ENCODE peak calls at places on chromosomes 16 and 17, in six cellular contexts. S, Y, X, M, V and G are unnamed samples.
A peak's percentile ranks its signal among the peaks of the same experiment; 100 is the strongest.

GRCh38 chr17:66343531-66344078 is 41.2 kb downstream of the PRKCA start:
- DNase-seq in X (no peak), V (no peak), M (no peak), S (no peak), Y (no peak), G (no peak)

GRCh38 chr17:80720624-80721577 is 176.3 kb downstream of the RPTOR start:
- DNase-seq in Y (peak; percentile 31), X (peak; percentile 20), V (no peak), M (no peak), S (no peak), G (no peak)

GRCh38 chr17:83055911-83056582 is 23.4 kb upstream of the METRNL start:
- DNase-seq in Y (peak; percentile 34), X (no peak), S (peak; percentile 99), V (no peak), M (peak; percentile 39), G (no peak)

GRCh38 chr16:24701521-24701951 is 27.9 kb upstream of the TNRC6A start:
- DNase-seq in S (no peak), X (no peak), V (no peak), M (no peak), Y (peak; percentile 67), G (no peak)

GRCh38 chr17:17114592-17115225 is 72.5 kb downstream of the MPRIP start:
- DNase-seq in S (peak; percentile 94), V (no peak), M (no peak), Y (no peak), X (no peak), G (no peak)

GRCh38 chr16:85525464-85526117 is 87.5 kb upstream of the GSE1 start:
- DNase-seq in S (no peak), M (no peak), Y (no peak), X (no peak), V (no peak), G (no peak)

GRCh38 chr16:54098247-54098646 is 188.3 kb downstream of the IRX3 start:
- DNase-seq in V (no peak), X (no peak), S (no peak), M (no peak), Y (no peak), G (no peak)

GRCh38 chr17:56890390-56890789 is 23.5 kb downstream of the TRIM25 start:
- DNase-seq in M (no peak), V (no peak), S (no peak), X (no peak), Y (no peak), G (no peak)

GRCh38 chr16:66516172-66516807 is 33.6 kb downstream of the TK2 start:
- DNase-seq in V (no peak), Y (no peak), M (no peak), S (peak; percentile 87), X (no peak), G (no peak)

GRCh38 chr17:74214642-74215331 is 1.4 kb downstream of the TTYH2 start:
- DNase-seq in X (no peak), S (peak; percentile 57), Y (no peak), V (peak; percentile 46), M (no peak), G (no peak)

GRCh38 chr17:72188801-72189200 is 68.0 kb downstream of the SOX9 start:
- DNase-seq in X (no peak), V (no peak), S (no peak), Y (no peak), M (no peak), G (no peak)

GRCh38 chr17:80430446-80431245 is 15.7 kb downstream of the ENDOV start:
- DNase-seq in M (no peak), X (no peak), V (no peak), Y (no peak), S (peak; percentile 78), G (no peak)

GRCh38 chr17:65365209-65365608 is 196.2 kb downstream of the AXIN2 start:
- DNase-seq in S (no peak), Y (no peak), V (no peak), M (no peak), X (no peak), G (peak; percentile 29)

GRCh38 chr17:29273924-29274323 is 20.0 kb downstream of the NUFIP2 start:
- DNase-seq in Y (no peak), S (no peak), M (no peak), V (no peak), X (no peak), G (no peak)

GRCh38 chr16:25097304-25097988 is 14.1 kb upstream of the LCMT1 start:
- DNase-seq in S (peak; percentile 52), Y (no peak), V (no peak), M (no peak), X (no peak), G (no peak)

GRCh38 chr16:28326881-28327610 is 34.7 kb downstream of the SBK1 start:
- DNase-seq in Y (peak; percentile 68), S (peak; percentile 95), M (no peak), X (no peak), V (peak; percentile 51), G (no peak)

GRCh38 chr17:60134396-60135159 is 15.2 kb upstream of the CA4 start:
- DNase-seq in S (peak; percentile 56), M (peak; percentile 10), Y (no peak), X (no peak), V (no peak), G (no peak)

GRCh38 chr16:21159281-21159951 is 942 bp downstream of the LDAF1 start:
- DNase-seq in V (peak; percentile 49), X (no peak), S (peak; percentile 52), Y (peak; percentile 69), M (peak; percentile 55), G (no peak)

GRCh38 chr16:23408242-23409201 is 44.5 kb downstream of the COG7 start:
- DNase-seq in X (no peak), Y (no peak), V (peak; percentile 38), S (peak; percentile 91), M (peak; percentile 42), G (no peak)

GRCh38 chr17:16371742-16372141 is 9.1 kb upstream of the UBB start:
- DNase-seq in V (no peak), M (no peak), X (no peak), Y (no peak), S (no peak), G (no peak)

GRCh38 chr16:13076878-13077277 is 175.5 kb downstream of the SHISA9 start:
- DNase-seq in Y (no peak), S (no peak), V (no peak), M (no peak), X (no peak), G (no peak)

GRCh38 chr17:19306160-19307111 is 56.1 kb downstream of the B9D1 start:
- DNase-seq in Y (no peak), S (no peak), V (no peak), X (no peak), M (no peak), G (no peak)

DNA sequence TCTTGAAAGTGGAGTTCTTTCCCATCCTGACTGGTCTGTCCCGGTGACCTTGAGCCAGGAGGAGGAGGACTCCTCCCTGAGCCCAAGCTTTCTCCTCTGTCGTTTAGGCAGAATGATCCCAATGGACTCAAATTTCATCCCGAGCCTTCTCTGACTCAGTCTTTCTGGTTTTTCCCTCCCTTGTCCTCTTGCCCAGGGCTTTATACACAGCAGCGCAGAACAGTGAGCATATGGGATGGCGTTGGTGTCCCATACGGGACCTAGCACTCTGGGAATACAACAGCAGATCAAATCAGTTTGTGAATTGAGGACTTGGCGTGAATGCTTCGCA is 950 bp upstream of the XYLT1 start:
- DNase-seq in X (no peak), M (no peak), Y (no peak), V (no peak), S (peak; percentile 92), G (no peak)
- TF ChIP-seq CTCF in X (no peak), M (no peak), Y (no peak), V (no peak), S (no peak), G (no peak)

DNA sequence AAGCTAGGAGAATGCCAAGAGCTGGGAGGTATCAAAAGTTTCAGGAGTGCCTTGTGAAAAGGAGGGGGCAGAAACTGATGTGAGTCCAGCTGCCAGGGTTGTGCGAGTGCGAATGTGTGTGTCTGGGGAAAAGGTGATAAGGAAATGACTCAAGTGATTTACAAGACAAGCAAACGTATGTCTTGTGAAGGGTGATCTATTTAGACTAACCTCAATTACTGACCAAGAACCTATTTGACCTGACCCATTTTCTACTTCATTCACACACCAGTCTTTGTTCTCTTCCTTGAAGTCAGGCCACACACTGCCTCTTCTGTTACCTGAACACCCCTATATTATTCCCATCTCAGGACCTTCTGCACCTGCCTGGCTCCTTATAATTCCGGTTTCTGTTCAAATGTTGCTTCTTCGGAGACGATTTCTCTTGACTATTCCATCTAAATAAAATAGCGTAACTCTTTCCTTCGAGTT is 1.0 kb downstream of the GDE1 start:
- DNase-seq in V (no peak), S (no peak), X (peak; percentile 20), M (no peak), Y (peak; percentile 54), G (no peak)
- H3K27ac ChIP-seq in V (peak overlapping the region; percentile 88), S (peak overlapping the region; percentile 86), X (peak overlapping the region; percentile 91), M (peak overlapping the region; percentile 91), Y (peak overlapping the region; percentile 76), G (peak overlapping the region; percentile 88)

GRCh38 chr16:26791166-26791565 is 275.6 kb upstream of the C16orf82 start:
- DNase-seq in X (no peak), V (no peak), S (no peak), Y (no peak), M (no peak), G (no peak)

DNA sequence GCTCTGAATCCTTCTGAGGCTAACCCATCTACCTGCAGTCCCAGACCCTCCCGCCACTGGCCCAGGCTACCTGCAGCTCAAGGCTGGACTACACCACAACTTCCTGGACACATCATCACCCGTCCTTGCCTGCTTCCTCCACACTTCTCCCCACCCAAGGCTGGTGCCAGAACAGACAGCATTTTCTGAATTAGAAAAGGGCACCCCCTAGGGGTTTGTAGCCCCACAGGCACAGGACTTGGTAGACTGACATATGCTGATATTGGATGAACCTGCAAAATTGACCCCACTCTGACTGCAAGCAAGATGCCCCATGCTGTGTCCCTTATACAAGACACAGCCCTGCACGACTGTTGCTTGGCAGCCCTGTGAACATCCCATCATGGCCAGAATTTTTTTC is 271.5 kb upstream of the C16orf82 start:
- DNase-seq in X (no peak), M (no peak), S (no peak), Y (no peak), V (no peak), G (no peak)
- TF ChIP-seq CTCF in X (no peak), M (no peak), S (no peak), Y (no peak), V (peak; percentile 39), G (no peak)

GRCh38 chr17:41528959-41529353 is 848 bp upstream of the KRT19 start:
- DNase-seq in V (no peak), M (no peak), X (no peak), Y (peak; percentile 57), S (peak; percentile 73), G (no peak)

GRCh38 chr17:41531993-41532392 is 3.9 kb upstream of the KRT19 start:
- DNase-seq in Y (no peak), M (no peak), V (no peak), S (peak; percentile 3), X (no peak), G (no peak)

GRCh38 chr17:41530062-41531048 is 2.2 kb upstream of the KRT19 start:
- DNase-seq in Y (peak; percentile 86), V (no peak), S (peak; percentile 99), X (no peak), M (no peak), G (no peak)

GRCh38 chr17:41527076-41528023 is 758 bp downstream of the KRT19 start:
- DNase-seq in Y (peak; percentile 69), V (no peak), X (no peak), M (no peak), S (peak; percentile 89), G (no peak)

DNA sequence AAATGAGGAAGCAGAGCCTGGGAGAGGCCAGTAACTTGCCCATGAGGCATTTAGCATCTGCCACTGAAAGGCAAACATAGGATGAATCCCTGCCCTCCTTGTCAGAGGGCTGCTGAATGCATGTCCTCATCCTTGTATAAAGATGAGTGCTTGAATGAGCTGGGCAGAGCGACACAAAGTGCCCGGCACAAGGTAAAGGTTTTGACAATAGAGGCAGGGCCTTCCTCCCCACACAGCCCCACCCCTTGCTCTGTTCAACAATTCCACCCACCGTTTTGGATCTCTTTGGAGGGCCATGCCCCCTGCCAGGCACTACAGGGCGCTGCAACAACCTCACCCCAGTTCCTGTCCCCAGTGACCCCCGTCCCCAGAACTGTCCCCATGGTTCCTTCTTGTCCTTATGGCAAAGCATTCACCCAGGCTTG is 1.4 kb upstream of the KRT19 start:
- DNase-seq in M (no peak), S (peak; percentile 62), V (no peak), Y (no peak), X (no peak), G (no peak)
- H3K27ac ChIP-seq in M (peak overlapping the region; percentile 87), S (peak overlapping the region; percentile 82), V (no peak overlapping the region), Y (peak overlapping the region; percentile 95), X (peak overlapping the region; percentile 96), G (no peak overlapping the region)